ENCODE peak calls at places on chromosomes 5 and 9, in four cellular contexts. One of them, this sample, is unnamed. For H3K4me1, the result is how much of the 10 kb centered on the place peaks cover.

GRCh38 chr9:110153431-110153830 is 54.5 kb downstream of the C9orf152 start:
- DNase-seq in HCT116: no peak
- DNase-seq in K562: no peak
- DNase-seq in stomach: no peak
- DNase-seq in this sample: no peak

GRCh38 chr9:116154334-116154975 is 864 bp downstream of the PAPPA start:
- DNase-seq in HCT116: no peak
- DNase-seq in K562: no peak
- DNase-seq in stomach: no peak
- DNase-seq in this sample: no peak

GRCh38 chr9:19914044-19914443 is 125.2 kb upstream of the SLC24A2 start:
- DNase-seq in HCT116: no peak
- DNase-seq in K562: no peak
- DNase-seq in stomach: no peak
- DNase-seq in this sample: no peak

GRCh38 chr9:130837644-130838043 is 2.6 kb downstream of the ABL1 start:
- DNase-seq in HCT116: no peak
- DNase-seq in K562: no peak
- DNase-seq in stomach: no peak
- DNase-seq in this sample: no peak

GRCh38 chr9:127516835-127517607 is 65.7 kb downstream of the LRSAM1 start:
- DNase-seq in HCT116: no peak
- DNase-seq in K562: no peak
- DNase-seq in stomach: no peak
- DNase-seq in this sample: no peak

GRCh38 chr5:139377226-139377625 is 5.9 kb downstream of the SLC23A1 start:
- DNase-seq in HCT116: no peak
- DNase-seq in K562: no peak
- DNase-seq in stomach: no peak
- DNase-seq in this sample: no peak

GRCh38 chr9:135282001-135282731 is 194.7 kb downstream of the OLFM1 start:
- DNase-seq in HCT116: peak
- DNase-seq in K562: no peak
- DNase-seq in stomach: peak
- DNase-seq in this sample: peak

GRCh38 chr9:90034071-90034470 is 429.3 kb downstream of the GADD45G start:
- DNase-seq in HCT116: no peak
- DNase-seq in K562: no peak
- DNase-seq in stomach: no peak
- DNase-seq in this sample: no peak

GRCh38 chr5:66807743-66808142 is 211.6 kb downstream of the MAST4 start:
- DNase-seq in HCT116: peak
- DNase-seq in K562: no peak
- DNase-seq in stomach: no peak
- DNase-seq in this sample: peak

GRCh38 chr5:143506881-143507552 is 103.5 kb upstream of the NR3C1 start:
- DNase-seq in HCT116: no peak
- DNase-seq in K562: no peak
- DNase-seq in stomach: no peak
- DNase-seq in this sample: peak

GRCh38 chr5:137995077-137995746 is 37.7 kb downstream of the FAM13B start:
- DNase-seq in HCT116: no peak
- DNase-seq in K562: peak
- DNase-seq in stomach: no peak
- DNase-seq in this sample: no peak

GRCh38 chr5:2093859-2094615 is 211.3 kb upstream of the IRX4 start:
- DNase-seq in HCT116: no peak
- DNase-seq in K562: no peak
- DNase-seq in stomach: no peak
- DNase-seq in this sample: no peak

GRCh38 chr9:136119259-136120118 is 814 bp upstream of the TMEM250 start:
- DNase-seq in HCT116: no peak
- DNase-seq in K562: peak
- DNase-seq in stomach: no peak
- DNase-seq in this sample: no peak

GRCh38 chr5:174806729-174807128 is 82.3 kb downstream of the MSX2 start:
- DNase-seq in HCT116: no peak
- DNase-seq in K562: no peak
- DNase-seq in stomach: no peak
- DNase-seq in this sample: no peak

GRCh38 chr9:126980231-126980630 is 65.6 kb downstream of the RALGPS1 start:
- DNase-seq in HCT116: no peak
- DNase-seq in K562: no peak
- DNase-seq in stomach: no peak
- DNase-seq in this sample: no peak

GRCh38 chr5:178429156-178429468 is 161.1 kb downstream of the COL23A1 start:
- DNase-seq in HCT116: no peak
- DNase-seq in K562: no peak
- DNase-seq in stomach: no peak
- DNase-seq in this sample: no peak

GRCh38 chr9:115349542-115349941 is 231.6 kb upstream of the TNC start:
- DNase-seq in HCT116: no peak
- DNase-seq in K562: no peak
- DNase-seq in stomach: no peak
- DNase-seq in this sample: no peak

GRCh38 chr5:111755942-111756353 is 1.0 kb downstream of the NREP start:
- DNase-seq in HCT116: no peak
- DNase-seq in K562: no peak
- DNase-seq in stomach: no peak
- DNase-seq in this sample: no peak

GRCh38 chr9:13665418-13666066 is 386.1 kb upstream of the MPDZ start:
- DNase-seq in HCT116: no peak
- DNase-seq in K562: no peak
- DNase-seq in stomach: no peak
- DNase-seq in this sample: no peak

GRCh38 chr5:173020643-173021042 is 35.5 kb upstream of the CREBRF start:
- DNase-seq in HCT116: no peak
- DNase-seq in K562: no peak
- DNase-seq in stomach: no peak
- DNase-seq in this sample: no peak

GRCh38 chr9:90846770-90847419 is 45.3 kb downstream of the SYK start:
- DNase-seq in HCT116: no peak
- DNase-seq in K562: no peak
- DNase-seq in stomach: no peak
- DNase-seq in this sample: no peak

GRCh38 chr5:37121465-37121864 is 127.7 kb downstream of the CPLANE1 start:
- DNase-seq in HCT116: no peak
- DNase-seq in K562: no peak
- DNase-seq in stomach: no peak
- DNase-seq in this sample: no peak

GRCh38 chr5:124021066-124021641 is 509.2 kb downstream of the CSNK1G3 start:
- DNase-seq in HCT116: no peak
- DNase-seq in K562: no peak
- DNase-seq in stomach: no peak
- DNase-seq in this sample: no peak

GRCh38 chr9:131402738-131403492 is 9.0 kb downstream of the PRRC2B start:
- DNase-seq in HCT116: no peak
- DNase-seq in K562: peak
- DNase-seq in stomach: peak
- DNase-seq in this sample: peak

GRCh38 chr5:35046754-35047153 is 995 bp downstream of the AGXT2 start:
- DNase-seq in HCT116: no peak
- DNase-seq in K562: no peak
- DNase-seq in stomach: no peak
- DNase-seq in this sample: no peak

GRCh38 chr5:177963966-177964365 is 32.1 kb downstream of the PROP1 start:
- DNase-seq in HCT116: no peak
- DNase-seq in K562: no peak
- DNase-seq in stomach: no peak
- DNase-seq in this sample: no peak

GRCh38 chr9:85290019-85290418 is 451.7 kb downstream of the AGTPBP1 start:
- DNase-seq in HCT116: no peak
- DNase-seq in K562: no peak
- DNase-seq in stomach: no peak
- DNase-seq in this sample: no peak

GRCh38 chr9:124005372-124005771 is 6.2 kb upstream of the LHX2 start:
- DNase-seq in HCT116: no peak
- DNase-seq in K562: no peak
- DNase-seq in stomach: no peak
- DNase-seq in this sample: no peak

GRCh38 chr5:17990168-17990567 is 355.9 kb downstream of the TAF11L14 start:
- DNase-seq in HCT116: no peak
- DNase-seq in K562: no peak
- DNase-seq in stomach: no peak
- DNase-seq in this sample: no peak

GRCh38 chr9:129111762-129112151 is 542 bp downstream of the PTPA start:
- DNase-seq in HCT116: no peak
- DNase-seq in K562: peak
- DNase-seq in stomach: peak
- DNase-seq in this sample: peak

GRCh38 chr5:3153226-3153858 is 401.9 kb upstream of the IRX2 start:
- DNase-seq in HCT116: no peak
- DNase-seq in K562: no peak
- DNase-seq in stomach: no peak
- DNase-seq in this sample: no peak

GRCh38 chr9:97740848-97741821 is 44.0 kb upstream of the XPA start:
- DNase-seq in HCT116: no peak
- DNase-seq in K562: peak
- DNase-seq in stomach: peak
- DNase-seq in this sample: peak

DNA sequence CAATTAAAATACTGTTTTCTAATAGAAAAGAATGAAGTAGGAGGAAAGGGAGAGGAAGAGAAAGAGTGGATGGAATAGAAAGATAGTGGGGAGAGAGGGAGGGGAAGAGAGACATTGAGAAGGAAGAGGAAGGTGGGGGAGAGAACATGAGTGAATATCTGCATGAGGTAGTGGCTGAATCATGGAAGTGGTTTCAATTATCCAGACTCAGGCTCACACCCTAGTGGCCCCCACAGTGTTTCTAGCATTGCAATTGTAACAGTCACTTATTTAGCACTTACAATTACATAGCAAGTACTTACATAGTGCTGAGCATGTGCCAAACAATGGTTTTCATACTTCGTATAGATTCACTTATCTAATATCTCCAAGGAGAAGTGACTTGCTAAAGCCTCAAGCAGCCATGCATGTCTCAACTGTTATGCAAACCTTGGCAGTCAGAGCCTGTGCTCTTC is 72.7 kb downstream of the CAST start:
- DNase-seq in HCT116: no peak
- DNase-seq in K562: no peak
- DNase-seq in stomach: no peak
- DNase-seq in this sample: no peak
- H3K27ac ChIP-seq in HCT116: no peak
- H3K27ac ChIP-seq in K562: no peak
- H3K27ac ChIP-seq in stomach: no peak
- H3K27ac ChIP-seq in this sample: no peak

GRCh38 chr9:8784813-8785212 is 985.2 kb upstream of the DMAC1 start:
- DNase-seq in HCT116: no peak
- DNase-seq in K562: no peak
- DNase-seq in stomach: no peak
- DNase-seq in this sample: no peak
- TF ChIP-seq POLR2AphosphoS5 in HCT116: no peak
- TF ChIP-seq POLR2AphosphoS5 in K562: no peak
- TF ChIP-seq POLR2AphosphoS5 in stomach: no peak
- TF ChIP-seq POLR2AphosphoS5 in this sample: no peak

GRCh38 chr9:121734465-121734864 is 83.0 kb downstream of the DAB2IP start:
- DNase-seq in HCT116: no peak
- DNase-seq in K562: no peak
- DNase-seq in stomach: no peak
- DNase-seq in this sample: no peak
- H3K4me1 ChIP-seq in HCT116: under half
- H3K4me1 ChIP-seq in K562: under half
- H3K4me1 ChIP-seq in stomach: half or more
- H3K4me1 ChIP-seq in this sample: under half

DNA sequence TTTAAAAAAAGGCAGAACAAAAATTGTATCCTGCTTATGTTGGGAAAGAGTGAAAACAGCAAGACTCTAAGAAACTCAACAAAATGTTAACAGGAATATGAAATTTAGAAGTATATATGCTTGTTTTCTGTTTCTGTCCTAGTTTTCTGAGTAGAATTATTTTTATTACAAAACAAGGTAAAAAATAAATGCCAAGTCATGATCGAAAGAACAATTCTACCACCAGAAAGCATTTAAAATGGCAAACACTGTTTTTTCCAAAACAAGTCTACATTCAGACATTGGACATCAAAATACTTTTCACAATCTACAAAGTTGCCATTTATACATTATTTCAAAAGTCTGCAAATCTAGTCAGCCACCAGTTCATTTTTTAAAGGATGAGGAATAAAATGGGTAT is 102.6 kb downstream of the TLE1 start:
- DNase-seq in HCT116: no peak
- DNase-seq in K562: no peak
- DNase-seq in stomach: no peak
- DNase-seq in this sample: no peak
- H3K27ac ChIP-seq in HCT116: no peak
- H3K27ac ChIP-seq in K562: no peak
- H3K27ac ChIP-seq in stomach: no peak
- H3K27ac ChIP-seq in this sample: no peak

GRCh38 chr5:135343417-135343816 is 55.6 kb downstream of the MACROH2A1 start:
- DNase-seq in HCT116: no peak
- DNase-seq in K562: no peak
- DNase-seq in stomach: no peak
- DNase-seq in this sample: no peak
- TF ChIP-seq POLR2AphosphoS5 in HCT116: no peak
- TF ChIP-seq POLR2AphosphoS5 in K562: no peak
- TF ChIP-seq POLR2AphosphoS5 in stomach: no peak
- TF ChIP-seq POLR2AphosphoS5 in this sample: no peak